ENCODE peak calls at places on chromosomes 5 and 9, in ten cellular contexts. W is heart right ventricle; S is CD4-positive, CD25-positive, alpha-beta regulatory T cell; B is neuronal stem cell; P is hepatocyte; F is K562; Q is tibial artery; D is spleen; X is effector memory CD4-positive, alpha-beta T cell; Z is CD4-positive, alpha-beta memory T cell. L is an unnamed sample. For H3K9me3, the result is how much of the 10 kb centered on the place peaks cover.

GRCh38 chr9:5643005-5643624 is 14.2 kb downstream of the RIC1 start:
- DNase-seq in Z (no peak), Q (no peak), P (no peak), F (no peak), D (no peak), X (no peak), W (no peak), B (no peak), S (no peak), L (peak)

GRCh38 chr5:172606156-172606785 is 34.8 kb upstream of the NEURL1B start:
- DNase-seq in P (no peak), D (no peak), B (no peak), W (peak), Q (peak), F (no peak), X (no peak), Z (no peak), S (no peak), L (no peak)

GRCh38 chr5:137487600-137487999 is 11.5 kb downstream of the SPOCK1 start:
- DNase-seq in W (no peak), B (no peak), Z (no peak), F (no peak), S (no peak), P (no peak), Q (peak), D (no peak), X (no peak), L (peak)

GRCh38 chr5:138177936-138178515 is 404 bp downstream of the BRD8 start:
- DNase-seq in B (no peak), F (peak), Q (no peak), X (no peak), Z (peak), W (peak), D (no peak), S (peak), P (peak), L (no peak)

GRCh38 chr5:81398741-81399140 is 4.8 kb upstream of the ACOT12 start:
- DNase-seq in P (no peak), X (no peak), Z (no peak), B (no peak), Q (no peak), W (no peak), S (no peak), F (no peak), D (no peak), L (no peak)

GRCh38 chr9:71191708-71192107 is 70.3 kb upstream of the TRPM3 start:
- DNase-seq in F (no peak), Q (no peak), B (no peak), P (no peak), S (no peak), X (no peak), D (no peak), Z (no peak), W (no peak), L (no peak)

GRCh38 chr9:86531273-86531672 is 177.1 kb upstream of the TUT7 start:
- DNase-seq in X (no peak), S (no peak), W (no peak), P (no peak), F (no peak), B (no peak), Q (no peak), D (no peak), Z (no peak), L (no peak)

GRCh38 chr9:36101916-36102741 is 34.4 kb upstream of the GLIPR2 start:
- DNase-seq in W (no peak), F (no peak), S (no peak), Q (no peak), D (no peak), Z (no peak), B (no peak), P (peak), X (no peak), L (peak)

GRCh38 chr9:98450486-98450885 is 195.0 kb upstream of the TBC1D2 start:
- DNase-seq in S (no peak), Z (no peak), P (no peak), Q (no peak), D (no peak), X (no peak), F (no peak), B (no peak), W (no peak), L (peak)

GRCh38 chr9:134778841-134779411 is 101.7 kb upstream of the FCN2 start:
- DNase-seq in W (peak), F (peak), S (no peak), P (peak), X (no peak), B (peak), Z (no peak), Q (peak), D (no peak), L (peak)

DNA sequence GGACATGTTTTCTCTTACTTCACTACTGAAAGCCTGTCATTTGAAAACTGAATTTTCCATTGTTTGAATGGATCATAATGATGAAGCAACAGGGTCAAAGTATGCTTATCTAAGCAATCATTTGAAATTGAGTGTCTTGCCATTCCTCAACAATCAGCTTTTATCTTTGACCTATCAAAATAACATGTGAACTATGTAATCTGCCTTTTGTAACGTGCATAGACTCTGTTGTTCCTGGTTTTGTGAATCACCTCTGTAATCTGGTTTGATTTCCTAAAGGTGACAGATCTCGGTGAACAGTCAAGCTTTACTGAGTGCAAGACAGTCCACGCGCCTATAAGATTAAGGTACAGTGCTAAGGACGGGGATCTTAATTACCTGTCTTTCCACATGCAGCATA is 3.3 kb downstream of the MEF2C start:
- DNase-seq in P (no peak), Q (no peak), W (no peak), F (no peak), X (no peak), B (no peak), S (no peak), Z (no peak), D (no peak), L (no peak)
- H3K4me3 ChIP-seq in P (no peak), Q (peak), W (peak), F (peak), X (no peak), B (no peak), S (no peak), Z (no peak), D (peak), L (no peak)

GRCh38 chr5:141319699-141320098 is 885 bp downstream of the TAF7 start:
- DNase-seq in Q (no peak), W (no peak), B (no peak), D (no peak), Z (no peak), P (no peak), S (no peak), F (no peak), X (no peak), L (no peak)
- H3K9me3 ChIP-seq in Q (under half), W (under half), B (under half), D (half or more), Z (under half), P (half or more), S (half or more), F (under half), X (under half), L (under half)

GRCh38 chr9:14311940-14312572 is 1.9 kb downstream of the NFIB start:
- DNase-seq in S (no peak), P (no peak), Q (no peak), W (no peak), D (no peak), F (no peak), Z (no peak), B (no peak), X (no peak), L (no peak)

GRCh38 chr9:14313378-14313940 is 482 bp downstream of the NFIB start:
- DNase-seq in W (no peak), F (peak), Z (no peak), B (no peak), S (no peak), Q (no peak), X (no peak), P (peak), D (no peak), L (no peak)

GRCh38 chr9:14314424-14314928 is 535 bp upstream of the NFIB start:
- DNase-seq in Z (no peak), W (peak), P (peak), B (no peak), F (peak), Q (peak), X (no peak), D (no peak), S (no peak), L (peak)

GRCh38 chr9:14313951-14314423 is at the start of gene NFIB:
- DNase-seq in X (no peak), P (peak), Z (no peak), B (no peak), Q (peak), F (peak), W (peak), S (no peak), D (peak), L (no peak)

DNA sequence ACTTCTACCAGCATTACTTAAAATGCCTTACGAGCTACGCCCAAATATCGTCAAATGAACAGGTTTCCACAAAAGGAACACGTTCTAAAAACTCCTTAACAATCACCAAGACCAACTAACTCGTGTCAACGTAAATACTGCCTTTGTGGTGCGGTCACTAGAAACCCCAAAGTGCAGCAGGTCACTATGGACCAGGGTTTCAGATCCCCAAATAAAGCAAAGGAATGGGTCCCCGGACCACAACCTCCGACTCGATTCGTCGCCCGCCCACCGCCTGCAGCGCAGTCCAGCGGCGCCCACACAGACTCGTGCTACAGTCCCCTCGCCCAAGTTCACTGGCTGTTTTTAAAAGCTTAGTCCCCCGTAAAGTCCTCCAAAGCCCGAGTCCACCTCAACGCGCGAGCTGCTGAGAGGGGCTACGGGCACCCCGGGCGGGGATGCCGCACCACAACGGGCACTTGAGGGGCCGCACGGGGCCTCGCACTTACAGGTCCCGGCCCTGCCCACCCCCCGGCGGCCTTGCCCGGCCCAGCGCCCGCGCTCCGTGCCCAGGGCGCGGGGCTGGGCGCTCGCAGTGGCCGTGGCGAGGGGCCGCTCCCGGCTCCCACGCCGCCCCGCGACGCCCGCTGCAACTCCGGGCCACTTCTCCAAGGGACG is 1.1 kb downstream of the NFIB start:
- DNase-seq in F (peak), S (no peak), P (peak), Z (no peak), D (no peak), B (peak), X (no peak), W (no peak), Q (peak), L (no peak)
- H3K27ac ChIP-seq in F (no peak), S (no peak), P (peak), Z (no peak), D (peak), B (no peak), X (no peak), W (peak), Q (peak), L (peak)

DNA sequence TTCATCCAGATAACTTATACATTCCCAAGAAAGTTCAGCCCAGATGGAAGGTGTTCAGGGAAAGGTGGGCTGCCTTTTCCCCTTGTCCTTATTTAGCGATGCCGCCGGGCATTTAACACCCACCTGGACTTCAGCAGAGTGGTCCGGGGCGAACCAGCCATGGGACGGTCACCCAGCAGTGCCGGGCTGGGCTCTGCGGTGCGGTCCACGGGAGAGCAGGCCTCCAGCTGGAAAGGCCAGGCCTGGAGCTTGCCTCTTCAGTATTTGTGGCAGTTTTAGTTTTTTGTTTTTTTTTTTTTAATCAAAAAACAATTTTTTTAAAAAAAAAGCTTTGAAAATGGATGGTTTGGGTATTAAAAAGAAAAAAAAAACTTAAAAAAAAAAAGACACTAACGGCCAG is 4.0 kb upstream of the PHYHD1 start:
- DNase-seq in S (no peak), X (no peak), W (no peak), Z (no peak), D (no peak), Q (no peak), F (no peak), P (no peak), B (no peak), L (no peak)
- H3K4me3 ChIP-seq in S (no peak), X (no peak), W (no peak), Z (no peak), D (no peak), Q (peak), F (no peak), P (no peak), B (no peak), L (no peak)

DNA sequence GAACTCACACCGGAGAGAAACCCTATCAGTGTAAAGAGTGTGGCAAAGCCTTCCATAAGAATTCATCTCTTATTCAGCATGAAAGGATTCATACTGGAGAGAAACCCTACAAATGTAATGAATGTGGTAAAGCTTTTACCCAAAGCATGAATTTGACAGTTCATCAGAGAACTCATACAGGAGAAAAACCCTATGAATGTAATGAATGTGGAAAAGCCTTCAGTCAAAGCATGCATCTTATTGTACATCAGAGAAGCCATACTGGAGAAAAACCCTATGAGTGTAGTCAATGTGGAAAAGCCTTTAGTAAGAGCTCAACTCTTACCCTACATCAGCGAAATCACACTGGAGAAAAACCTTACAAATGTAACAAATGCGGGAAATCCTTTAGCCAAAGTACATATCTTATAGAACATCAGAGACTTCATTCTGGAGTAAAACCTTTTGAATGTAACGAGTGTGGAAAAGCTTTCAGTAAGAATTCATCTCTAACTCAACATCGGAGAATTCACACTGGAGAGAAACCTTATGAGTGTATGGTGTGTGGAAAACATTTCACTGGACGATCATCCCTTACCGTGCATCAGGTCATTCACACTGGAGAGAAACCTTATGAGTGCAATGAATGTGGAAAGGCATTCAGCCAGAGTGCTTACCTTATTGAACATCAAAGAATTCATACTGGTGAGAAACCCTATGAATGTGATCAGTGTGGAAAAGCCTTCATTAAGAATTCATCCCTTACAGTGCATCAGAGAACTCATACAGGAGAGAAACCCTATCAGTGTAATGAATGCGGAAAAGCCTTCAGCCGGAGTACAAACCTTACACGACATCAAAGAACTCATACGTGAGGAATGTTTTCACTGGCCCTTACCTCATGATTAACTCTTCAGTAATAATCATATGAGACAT is 8.9 kb upstream of the ZNF454 start:
- DNase-seq in B (no peak), W (no peak), Z (no peak), S (no peak), P (no peak), D (no peak), X (no peak), F (no peak), Q (no peak), L (no peak)
- H3K9me3 ChIP-seq in B (half or more), W (under half), Z (half or more), S (half or more), P (under half), D (half or more), X (under half), F (under half), Q (half or more), L (half or more)

GRCh38 chr9:104991144-104991953 is 63.4 kb upstream of the ABCA1 start:
- DNase-seq in F (peak), X (peak), W (peak), B (peak), S (peak), D (peak), P (peak), Z (peak), Q (peak), L (peak)

GRCh38 chr9:104988539-104988938 is 60.6 kb upstream of the ABCA1 start:
- DNase-seq in Q (no peak), F (no peak), D (no peak), P (no peak), B (no peak), W (no peak), Z (no peak), S (no peak), X (no peak), L (no peak)

GRCh38 chr9:104993291-104993963 is 65.5 kb upstream of the ABCA1 start:
- DNase-seq in X (no peak), S (no peak), Z (no peak), P (peak), Q (peak), D (peak), W (peak), F (no peak), B (peak), L (peak)

GRCh38 chr9:104997536-104997935 is 69.6 kb upstream of the ABCA1 start:
- DNase-seq in Q (no peak), S (no peak), D (no peak), X (no peak), Z (no peak), F (no peak), B (no peak), P (no peak), W (no peak), L (no peak)

GRCh38 chr9:104992696-104993095 is 64.7 kb upstream of the ABCA1 start:
- DNase-seq in S (no peak), F (no peak), X (no peak), Q (no peak), D (no peak), B (no peak), P (peak), Z (no peak), W (no peak), L (peak)
- H3K27ac ChIP-seq in S (no peak), F (no peak), X (no peak), Q (peak), D (peak), B (peak), P (peak), Z (no peak), W (peak), L (peak)

GRCh38 chr5:72455477-72455876 is 51.7 kb downstream of the ZNF366 start:
- DNase-seq in Z (no peak), S (no peak), W (no peak), Q (no peak), D (no peak), F (no peak), B (no peak), P (no peak), X (no peak), L (no peak)

GRCh38 chr5:72451771-72452505 is 55.3 kb downstream of the ZNF366 start:
- DNase-seq in S (no peak), W (peak), P (peak), X (no peak), Z (no peak), Q (peak), D (peak), B (no peak), F (no peak), L (peak)

GRCh38 chr5:72453260-72453775 is 53.9 kb downstream of the ZNF366 start:
- DNase-seq in Q (no peak), P (no peak), F (no peak), B (no peak), Z (no peak), W (no peak), X (no peak), S (no peak), D (no peak), L (no peak)

GRCh38 chr5:72454996-72455395 is 52.2 kb downstream of the ZNF366 start:
- DNase-seq in B (no peak), D (no peak), Z (no peak), X (no peak), Q (no peak), P (no peak), F (no peak), W (no peak), S (no peak), L (no peak)

DNA sequence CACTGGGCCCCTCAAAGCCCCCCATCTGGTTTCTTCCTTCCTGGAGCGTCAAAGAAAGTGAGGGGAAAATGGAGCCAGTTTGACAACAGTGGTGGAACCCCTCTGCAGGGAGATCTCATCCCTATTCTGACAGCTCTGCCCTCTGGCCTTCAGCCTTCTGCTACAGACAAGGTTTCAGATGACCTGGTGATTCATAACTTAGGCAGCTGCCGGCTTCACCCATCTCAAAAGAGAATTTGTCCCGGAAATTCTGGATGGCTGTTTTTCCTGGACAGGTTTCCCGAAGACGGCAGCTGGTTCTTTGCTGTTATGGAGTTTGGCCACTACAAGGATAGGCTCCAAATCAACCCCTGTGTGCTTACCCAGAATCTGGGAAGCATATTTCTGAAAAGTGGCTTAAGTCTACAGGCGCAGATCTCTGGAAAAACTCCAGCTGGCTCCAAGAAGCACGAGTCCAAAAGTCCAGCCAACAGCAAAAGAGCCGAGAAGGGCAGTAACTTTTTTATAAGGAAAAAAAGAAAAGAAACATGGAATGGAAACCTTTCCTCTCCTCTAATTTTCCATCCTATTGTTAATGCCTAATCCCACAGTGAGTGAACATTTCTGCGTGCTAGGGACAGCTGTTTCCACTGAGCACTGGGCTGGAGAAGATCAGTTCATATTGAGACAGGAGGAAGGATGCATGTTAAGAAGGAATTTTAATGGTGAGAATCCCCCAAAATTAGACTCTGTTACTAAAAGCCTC is 54.5 kb downstream of the ZNF366 start:
- DNase-seq in Q (peak), D (no peak), X (no peak), W (peak), S (no peak), P (peak), B (no peak), F (no peak), Z (no peak), L (peak)
- H3K4me3 ChIP-seq in Q (no peak), D (no peak), X (no peak), W (no peak), S (no peak), P (no peak), B (no peak), F (no peak), Z (no peak), L (peak)

GRCh38 chr5:167339205-167339604 is 952.2 kb upstream of the WWC1 start:
- DNase-seq in Q (no peak), D (no peak), F (no peak), X (no peak), Z (no peak), S (no peak), W (no peak), B (no peak), P (no peak), L (no peak)
- H3K9me3 ChIP-seq in Q (under half), D (under half), F (under half), X (under half), Z (under half), S (under half), W (under half), B (under half), P (under half), L (under half)

L was measured in astrocyte.